ENCODE peak calls at places on chromosomes 12 and 14, in four cellular contexts. J is CD8-positive, alpha-beta memory T cell; P is pancreas; K is IMR-90. T is an unnamed sample. For H3K27me3, the result is how much of the 10 kb centered on the place peaks cover.

GRCh38 chr14:57889245-57889644 is 23.4 kb upstream of the SLC35F4 start:
- DNase-seq in J (no peak), P (peak), K (no peak), T (no peak)

GRCh38 chr12:105427883-105428282 is 97.4 kb downstream of the C12orf75 start:
- DNase-seq in J (no peak), P (no peak), K (peak), T (no peak)

GRCh38 chr12:108649668-108650067 is 16.0 kb upstream of the SELPLG start:
- DNase-seq in J (no peak), P (no peak), K (peak), T (no peak)

GRCh38 chr12:67472551-67472950 is 176.0 kb upstream of the DYRK2 start:
- DNase-seq in J (no peak), P (no peak), K (no peak), T (no peak)

GRCh38 chr14:31205681-31206535 is 1.7 kb downstream of the HECTD1 start:
- DNase-seq in J (no peak), P (no peak), K (peak), T (peak)

GRCh38 chr12:96106137-96106536 is 70.8 kb upstream of the LTA4H start:
- DNase-seq in J (no peak), P (no peak), K (no peak), T (no peak)

GRCh38 chr12:117228239-117228638 is 38.0 kb upstream of the FBXO21 start:
- DNase-seq in J (no peak), P (no peak), K (no peak), T (no peak)

GRCh38 chr14:74249433-74250375 is 10.5 kb downstream of the VSX2 start:
- DNase-seq in J (no peak), P (no peak), K (no peak), T (no peak)

GRCh38 chr12:119938049-119938667 is 50.9 kb upstream of the BICDL1 start:
- DNase-seq in J (peak), P (no peak), K (peak), T (peak)

GRCh38 chr12:119649202-119649808 is 18.6 kb upstream of the PRKAB1 start:
- DNase-seq in J (no peak), P (no peak), K (no peak), T (no peak)

GRCh38 chr14:64683264-64683663 is 21.0 kb upstream of the PLEKHG3 start:
- DNase-seq in J (no peak), P (no peak), K (no peak), T (no peak)

GRCh38 chr14:69886843-69887242 is 7.6 kb downstream of the SMOC1 start:
- DNase-seq in J (no peak), P (no peak), K (peak), T (no peak)

GRCh38 chr14:22547309-22547947 is 41.6 kb downstream of the DAD1 start:
- DNase-seq in J (no peak), P (no peak), K (no peak), T (no peak)

GRCh38 chr12:91921555-91921954 is 224.1 kb downstream of the BTG1 start:
- DNase-seq in J (no peak), P (no peak), K (no peak), T (no peak)

GRCh38 chr14:77151918-77152588 is 10.5 kb upstream of the ZDHHC22 start:
- DNase-seq in J (no peak), P (no peak), K (peak), T (no peak)

GRCh38 chr12:57242691-57243454 is 8.1 kb downstream of the STAC3 start:
- DNase-seq in J (peak), P (peak), K (peak), T (peak)

GRCh38 chr12:25251749-25252148 is 1.0 kb upstream of the KRAS start:
- DNase-seq in J (no peak), P (no peak), K (no peak), T (no peak)

GRCh38 chr12:49549735-49550710 is 11.2 kb downstream of the KCNH3 start:
- DNase-seq in J (no peak), P (no peak), K (no peak), T (no peak)

GRCh38 chr14:101731187-101732080 is 30.1 kb upstream of the PPP2R5C start:
- DNase-seq in J (peak), P (peak), K (peak), T (no peak)

GRCh38 chr14:22653012-22653621 is 9.0 kb upstream of the OR6J1 start:
- DNase-seq in J (peak), P (peak), K (peak), T (peak)

GRCh38 chr14:56659361-56659760 is 79.8 kb downstream of the TMEM260 start:
- DNase-seq in J (no peak), P (no peak), K (no peak), T (peak)

GRCh38 chr12:75706786-75707605 is 195.6 kb upstream of the KRR1 start:
- DNase-seq in J (no peak), P (no peak), K (peak), T (no peak)

GRCh38 chr12:93802698-93803097 is 125.5 kb downstream of the CRADD start:
- DNase-seq in J (no peak), P (no peak), K (peak), T (no peak)

GRCh38 chr12:104275689-104276088 is 27.9 kb upstream of the EID3 start:
- DNase-seq in J (no peak), P (no peak), K (peak), T (no peak)
- H3K4me3 ChIP-seq in J (no peak), P (no peak), K (no peak), T (no peak)

GRCh38 chr12:7101047-7101693 is 7.8 kb downstream of the C1RL start:
- DNase-seq in J (no peak), P (no peak), K (peak), T (no peak)
- H3K27me3 ChIP-seq in J (under half), P (under half), K (under half), T (under half)

DNA sequence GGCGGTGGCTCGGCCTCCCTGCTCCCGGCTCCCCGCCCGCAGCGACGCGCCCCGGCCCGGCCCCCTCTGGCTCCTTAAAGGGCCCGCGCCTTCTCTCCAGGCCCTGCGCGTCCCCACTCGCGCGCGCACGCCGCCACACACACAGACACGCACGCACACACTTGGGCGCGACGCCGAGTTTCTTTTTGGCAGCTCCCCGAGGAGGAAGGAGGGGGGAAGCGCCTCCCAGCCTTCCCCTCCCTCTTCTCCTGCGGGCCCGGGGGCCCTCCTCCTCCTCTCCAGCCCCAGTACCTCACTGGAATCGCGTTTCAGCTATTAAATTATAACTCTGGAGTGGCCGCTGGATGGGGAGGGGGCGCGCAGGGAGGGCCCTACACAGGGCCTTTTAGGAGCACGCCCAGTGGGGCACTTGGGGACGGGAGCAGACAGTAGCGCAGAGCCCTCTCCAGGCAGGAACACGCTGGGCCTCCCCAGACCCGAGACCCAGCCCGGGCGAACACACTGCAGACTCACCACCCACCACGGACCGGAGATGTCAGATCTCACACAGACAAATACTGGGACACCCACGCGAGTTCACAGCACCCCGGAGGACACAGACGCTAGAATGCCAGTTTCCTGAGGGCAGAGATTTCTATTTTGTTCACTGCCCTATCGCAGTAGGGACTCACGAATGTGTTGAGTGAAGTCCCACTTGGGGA is 411 bp upstream of the NCOR2 start:
- DNase-seq in J (peak), P (peak), K (peak), T (peak)
- H3K4me3 ChIP-seq in J (peak), P (peak), K (peak), T (peak)

DNA sequence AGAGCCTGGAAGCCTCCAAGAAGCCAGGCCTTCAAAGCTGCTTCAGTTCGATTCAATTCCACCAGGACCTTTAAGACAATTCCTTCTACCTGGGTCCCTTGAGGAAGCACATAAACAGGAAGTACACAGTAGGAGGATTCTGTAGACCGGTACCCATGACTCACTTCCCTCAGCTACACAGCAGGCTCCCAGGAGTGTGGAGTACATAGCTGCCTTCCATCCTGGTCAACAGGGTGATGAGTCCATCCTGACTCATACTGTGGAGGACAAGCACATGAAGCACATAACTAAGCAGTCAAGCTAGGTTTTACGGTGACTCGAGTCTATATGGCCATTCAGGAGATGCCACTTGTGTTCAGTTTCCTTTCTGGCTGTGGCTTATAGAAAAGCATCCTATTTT is 197.6 kb upstream of the RBM19 start:
- DNase-seq in J (no peak), P (no peak), K (peak), T (no peak)
- H3K27me3 ChIP-seq in J (under half), P (under half), K (under half), T (under half)

DNA sequence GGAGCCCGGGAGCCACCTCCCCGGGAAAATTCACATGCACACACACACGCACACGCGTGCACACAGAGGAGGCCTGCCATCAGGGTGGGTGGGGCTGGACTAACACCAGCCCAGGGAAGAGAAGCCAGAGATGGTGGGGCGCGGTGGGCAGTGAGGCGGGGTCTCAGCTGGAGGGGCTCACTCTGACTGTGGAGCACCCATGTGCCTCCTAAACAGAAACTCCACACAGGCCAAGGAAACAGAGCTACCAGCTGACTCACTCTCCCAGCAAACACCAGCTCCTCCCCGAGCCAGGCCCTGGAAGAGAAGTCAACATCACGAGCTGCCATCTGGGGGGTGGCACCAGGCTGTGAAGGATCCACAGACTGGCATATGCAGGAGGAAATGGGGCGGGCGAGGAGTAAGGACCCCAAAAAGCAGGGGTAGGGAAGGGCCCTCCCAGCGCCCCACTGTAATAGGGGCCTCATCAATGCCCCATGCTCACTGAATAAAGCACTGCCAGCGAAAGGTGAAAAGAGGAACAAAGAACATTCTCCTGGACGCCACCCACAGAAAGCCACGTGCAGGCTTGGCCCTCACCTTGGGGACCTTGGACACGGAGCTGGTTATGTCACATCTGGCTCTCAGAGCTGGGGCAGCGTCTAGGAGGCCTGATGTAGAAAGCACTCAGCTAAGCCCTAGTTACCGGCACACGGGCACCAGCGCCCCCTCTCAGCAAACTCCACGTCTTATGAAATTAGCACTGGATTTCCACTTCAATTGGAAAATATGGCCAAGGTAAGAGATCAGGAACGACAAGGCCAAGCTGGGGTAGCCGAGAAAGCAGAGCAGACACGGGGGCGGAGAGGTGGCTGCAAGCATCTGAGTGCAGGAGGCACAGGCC is 8.4 kb upstream of the INF2 start:
- DNase-seq in J (no peak), P (peak), K (peak), T (no peak)
- H3K4me3 ChIP-seq in J (no peak), P (no peak), K (no peak), T (no peak)

T was measured in HAP-1.